ENCODE peak calls at places on chromosomes 12 and 14, in seven cellular contexts. Y is tibial nerve, N is ovary, K is stomach, J is HCT116, G is sigmoid colon, E is breast epithelium. L is an unnamed sample. For H3K4me1, the result is how much of the 10 kb centered on the place peaks cover.

GRCh38 chr14:39614292-39614923 is 182.2 kb upstream of the FBXO33 start:
- DNase-seq in Y (no peak), N (no peak), K (no peak), J (no peak), G (no peak), E (no peak), L (no peak)

GRCh38 chr12:125289965-125290364 is 224.7 kb downstream of the AACS start:
- DNase-seq in Y (no peak), N (no peak), K (no peak), J (no peak), G (no peak), E (no peak), L (no peak)

GRCh38 chr12:129190827-129191226 is 337.5 kb downstream of the GLT1D1 start:
- DNase-seq in Y (no peak), N (no peak), K (no peak), J (no peak), G (no peak), E (no peak), L (no peak)

GRCh38 chr14:24843494-24843893 is 206.5 kb downstream of the STXBP6 start:
- DNase-seq in Y (no peak), N (no peak), K (no peak), J (no peak), G (no peak), E (no peak), L (no peak)

GRCh38 chr12:109606261-109607028 is 32.9 kb downstream of the MVK start:
- DNase-seq in Y (no peak), N (peak), K (no peak), J (no peak), G (no peak), E (no peak), L (no peak)

GRCh38 chr12:6180300-6181051 is 19.7 kb upstream of the CD9 start:
- DNase-seq in Y (peak), N (peak), K (peak), J (peak), G (peak), E (no peak), L (no peak)

GRCh38 chr14:93346926-93347721 is at the start of gene COX8C:
- DNase-seq in Y (no peak), N (no peak), K (no peak), J (no peak), G (no peak), E (no peak), L (no peak)

GRCh38 chr12:102053062-102053349 is 8.8 kb downstream of the WASHC3 start:
- DNase-seq in Y (no peak), N (peak), K (no peak), J (no peak), G (peak), E (no peak), L (no peak)

GRCh38 chr12:20370001-20370381 is 1.7 kb downstream of the PDE3A start:
- DNase-seq in Y (no peak), N (peak), K (no peak), J (no peak), G (peak), E (no peak), L (no peak)

GRCh38 chr14:48560421-48560820 is 885.0 kb upstream of the MDGA2 start:
- DNase-seq in Y (no peak), N (no peak), K (no peak), J (no peak), G (no peak), E (no peak), L (no peak)

GRCh38 chr14:33686218-33686617 is 264.7 kb downstream of the EGLN3 start:
- DNase-seq in Y (no peak), N (no peak), K (no peak), J (no peak), G (no peak), E (no peak), L (no peak)

GRCh38 chr14:67487937-67488893 is at the start of gene TMEM229B:
- DNase-seq in Y (no peak), N (peak), K (peak), J (no peak), G (no peak), E (no peak), L (peak)
- H3K4me3 ChIP-seq in Y (no peak), N (peak), K (peak), J (no peak), G (peak), E (peak), L (peak)

GRCh38 chr12:94763461-94763860 is 113.1 kb upstream of the TMCC3 start:
- DNase-seq in Y (no peak), N (no peak), K (no peak), J (no peak), G (no peak), E (no peak), L (no peak)
- TF ChIP-seq POLR2A in Y (no peak), N (no peak), K (no peak), J (no peak), G (no peak), E (no peak), L (no peak)

GRCh38 chr12:12559699-12560296 is 2.9 kb downstream of the DUSP16 start:
- DNase-seq in Y (no peak), N (no peak), K (no peak), J (no peak), G (no peak), E (no peak), L (no peak)
- H3K4me1 ChIP-seq in Y (under half), N (under half), K (under half), J (under half), G (under half), E (under half), L (under half)

GRCh38 chr14:60713513-60713912 is 10.6 kb downstream of the SIX4 start:
- DNase-seq in Y (no peak), N (no peak), K (no peak), J (no peak), G (no peak), E (no peak), L (no peak)
- H3K4me3 ChIP-seq in Y (no peak), N (no peak), K (no peak), J (no peak), G (no peak), E (no peak), L (no peak)

DNA sequence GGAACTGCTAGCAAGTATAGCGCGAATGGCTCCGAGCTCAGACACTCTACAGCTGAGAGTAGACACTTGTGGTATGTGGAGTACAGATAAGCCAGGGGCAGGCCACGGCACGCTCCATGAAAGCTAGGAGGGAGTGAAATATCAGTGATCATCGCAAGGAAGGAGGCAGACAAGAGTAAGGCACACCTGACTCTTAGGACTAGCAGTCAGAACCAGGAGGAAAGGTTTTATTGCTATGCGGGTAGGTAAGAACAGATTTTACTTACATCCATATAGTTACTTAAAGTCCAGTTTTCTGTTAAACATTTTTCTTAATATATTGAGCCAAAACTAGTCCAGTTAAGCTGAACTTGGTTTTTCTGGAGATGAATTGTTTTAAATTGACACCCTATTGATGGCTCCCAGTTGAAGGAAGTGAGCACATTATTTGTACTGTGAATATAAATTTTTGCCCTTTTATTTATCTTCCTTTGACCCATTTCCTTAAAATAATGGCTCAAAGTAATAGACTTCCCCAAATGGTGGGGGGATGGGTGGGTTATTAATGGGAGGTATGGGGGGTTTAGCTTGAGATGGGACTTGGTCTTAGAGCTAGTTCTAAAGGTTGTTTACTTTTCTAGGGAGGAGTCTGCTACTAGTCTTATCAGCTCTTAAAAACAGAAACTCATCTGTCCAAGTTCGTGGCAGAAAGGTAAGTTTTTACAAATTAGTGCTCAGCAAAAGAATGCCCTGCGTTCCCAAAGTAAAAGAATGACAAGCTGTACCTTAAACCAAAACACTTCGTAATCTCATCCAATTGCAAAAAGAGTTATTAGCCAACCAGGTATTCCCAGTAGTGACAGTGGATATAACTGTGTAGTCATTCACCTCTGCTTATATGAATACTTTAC is 5.8 kb downstream of the HNRNPA1 start:
- DNase-seq in Y (no peak), N (no peak), K (no peak), J (no peak), G (no peak), E (no peak), L (no peak)
- TF ChIP-seq POLR2A in Y (no peak), N (no peak), K (no peak), J (no peak), G (no peak), E (no peak), L (no peak)

DNA sequence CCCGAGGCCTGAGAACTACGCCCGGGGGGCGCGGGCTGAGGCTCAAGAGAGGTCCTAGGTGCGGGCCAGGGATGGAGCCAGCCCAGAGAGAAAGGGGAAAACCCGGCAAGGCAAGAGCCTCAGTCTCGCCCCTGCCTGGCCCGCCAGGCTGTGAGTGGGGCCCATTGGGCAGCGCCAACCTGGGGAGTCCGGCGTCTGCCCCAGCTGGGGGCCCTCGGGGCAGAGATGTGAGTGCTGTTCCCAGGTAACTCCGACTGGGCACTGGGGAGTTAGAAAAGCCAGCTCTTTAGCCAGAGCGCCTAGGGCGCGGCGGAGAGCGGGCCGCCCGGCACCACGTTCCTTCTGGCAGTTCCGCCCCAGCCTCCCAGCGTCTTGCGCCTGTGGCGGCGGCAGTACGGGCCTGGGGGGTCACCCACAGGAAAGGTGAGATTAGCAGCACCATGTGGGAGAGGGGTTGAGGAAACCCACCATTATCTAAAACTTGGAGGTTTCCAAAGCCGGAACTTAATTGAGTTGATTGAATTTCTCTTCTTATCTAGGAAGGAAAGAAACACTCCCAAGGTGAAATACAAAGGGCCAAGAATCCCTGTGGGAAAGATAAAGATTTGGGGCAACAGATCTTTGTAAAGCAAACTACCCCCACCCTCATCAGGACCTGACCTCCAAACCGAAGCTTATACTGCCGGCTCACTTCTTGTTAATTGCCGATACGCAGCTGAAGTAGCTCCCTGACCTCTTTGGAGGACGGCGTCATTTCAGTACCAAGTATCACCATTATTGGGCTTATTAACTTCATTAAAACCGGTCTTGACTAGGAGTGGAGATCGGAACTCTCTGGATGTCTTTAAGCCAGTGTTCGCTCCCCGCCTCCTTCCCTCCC is 11.6 kb downstream of the OTX2 start:
- DNase-seq in Y (no peak), N (no peak), K (no peak), J (no peak), G (no peak), E (no peak), L (no peak)
- H3K4me1 ChIP-seq in Y (under half), N (under half), K (under half), J (under half), G (under half), E (under half), L (under half)

GRCh38 chr14:73289729-73290128 is 52.4 kb downstream of the PAPLN start:
- DNase-seq in Y (no peak), N (no peak), K (no peak), J (no peak), G (no peak), E (no peak), L (no peak)
- H3K4me3 ChIP-seq in Y (no peak), N (no peak), K (no peak), J (no peak), G (no peak), E (no peak), L (no peak)

GRCh38 chr12:120264511-120265202 is 873 bp downstream of the PXN start:
- DNase-seq in Y (no peak), N (no peak), K (no peak), J (no peak), G (no peak), E (peak), L (no peak)

GRCh38 chr12:120265203-120265482 is 387 bp downstream of the PXN start:
- DNase-seq in Y (no peak), N (no peak), K (no peak), J (no peak), G (peak), E (no peak), L (no peak)

GRCh38 chr12:120266180-120266535 is 628 bp upstream of the PXN start:
- DNase-seq in Y (no peak), N (no peak), K (no peak), J (no peak), G (no peak), E (no peak), L (no peak)

GRCh38 chr12:120264086-120264485 is 1.4 kb downstream of the PXN start:
- DNase-seq in Y (no peak), N (no peak), K (no peak), J (no peak), G (no peak), E (no peak), L (no peak)

DNA sequence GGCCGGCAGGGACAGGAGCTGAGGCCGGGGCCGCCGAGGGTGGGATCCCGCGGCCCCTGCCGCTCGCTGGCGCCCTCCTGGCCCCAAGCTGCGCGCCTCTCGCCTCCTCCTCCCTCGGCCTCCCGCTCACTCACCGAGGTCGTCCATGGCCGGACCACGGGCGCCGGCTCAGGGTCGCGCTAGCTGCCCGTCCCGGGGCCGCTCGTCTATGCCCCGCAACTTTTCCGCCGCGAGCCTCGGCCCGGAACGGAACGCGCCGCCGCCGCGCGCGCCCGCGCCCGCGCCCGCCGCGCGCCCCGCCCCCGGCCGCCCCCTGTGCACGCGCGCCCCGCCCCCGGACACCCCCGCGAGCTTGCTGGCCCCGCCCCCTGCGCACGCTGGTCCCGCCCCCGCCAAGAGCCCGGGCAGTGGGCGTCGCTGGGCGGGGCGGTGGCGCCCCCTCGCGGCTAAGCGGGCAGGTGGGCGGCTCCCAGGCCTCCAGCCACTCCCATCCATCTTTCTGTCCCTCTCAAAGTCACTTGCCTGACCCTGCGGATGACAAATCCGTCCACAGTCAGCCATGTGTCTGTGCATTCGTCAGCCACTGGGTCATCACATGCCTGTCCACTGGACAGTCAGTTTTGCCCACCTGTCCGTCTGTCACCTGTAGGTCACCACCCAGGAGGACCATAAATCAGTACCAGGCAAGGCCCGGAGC is at the start of gene PXN:
- DNase-seq in Y (peak), N (peak), K (peak), J (peak), G (peak), E (peak), L (peak)
- TF ChIP-seq POLR2A in Y (peak), N (peak), K (no peak), J (peak), G (peak), E (peak), L (peak)

DNA sequence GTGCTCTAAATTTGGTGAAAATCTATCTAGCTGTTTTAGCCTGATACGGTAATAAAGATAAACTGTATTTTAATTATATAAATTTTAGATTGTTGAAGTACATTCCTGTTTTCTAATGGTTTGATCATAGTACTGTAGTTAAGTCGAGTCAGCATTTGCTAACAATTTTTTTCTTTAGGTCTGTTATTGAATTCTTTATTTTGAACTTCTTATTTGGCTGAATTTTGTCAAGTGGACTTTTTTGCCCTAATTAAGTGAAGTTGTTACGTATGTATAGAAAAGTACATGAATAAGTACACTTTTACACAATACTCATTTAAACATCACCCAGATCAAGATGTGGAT is 66.8 kb downstream of the VRK1 start:
- DNase-seq in Y (no peak), N (no peak), K (no peak), J (no peak), G (no peak), E (no peak), L (no peak)
- H3K4me1 ChIP-seq in Y (under half), N (under half), K (under half), J (under half), G (under half), E (under half), L (under half)

GRCh38 chr14:72864712-72865365 is 29.1 kb downstream of the DPF3 start:
- DNase-seq in Y (no peak), N (no peak), K (no peak), J (no peak), G (no peak), E (no peak), L (no peak)
- H3K4me3 ChIP-seq in Y (no peak), N (no peak), K (no peak), J (no peak), G (no peak), E (no peak), L (no peak)

L was measured in Peyer's patch.